ENCODE peak calls at places on chromosome 22, in seven cellular contexts. One of them, this sample, is unnamed.

GRCh38 chr22:23179381-23180294 is 671 bp upstream of the BCR start:
- DNase-seq in mesendoderm: peak; percentile 26
- DNase-seq in IMR-90: no peak
- DNase-seq in mesenchymal stem cell: no peak
- DNase-seq in H1: no peak
- DNase-seq in H9: no peak
- DNase-seq in trophoblast cell: peak; percentile 49
- DNase-seq in this sample: no peak

GRCh38 chr22:37362618-37363017 is 64.7 kb downstream of the ELFN2 start:
- DNase-seq in mesenchymal stem cell: no peak
- DNase-seq in H1: no peak
- DNase-seq in IMR-90: peak; percentile 28
- DNase-seq in mesendoderm: no peak
- DNase-seq in trophoblast cell: no peak
- DNase-seq in H9: no peak
- DNase-seq in this sample: no peak

GRCh38 chr22:41828516-41828915 is 4.4 kb upstream of the SREBF2 start:
- DNase-seq in H1: no peak
- DNase-seq in H9: no peak
- DNase-seq in IMR-90: no peak
- DNase-seq in mesenchymal stem cell: no peak
- DNase-seq in trophoblast cell: peak; percentile 20
- DNase-seq in mesendoderm: no peak
- DNase-seq in this sample: no peak

GRCh38 chr22:48580481-48580970 is 1247.1 kb downstream of the BRD1 start:
- DNase-seq in mesenchymal stem cell: no peak
- DNase-seq in IMR-90: no peak
- DNase-seq in trophoblast cell: no peak
- DNase-seq in mesendoderm: no peak
- DNase-seq in H1: no peak
- DNase-seq in H9: no peak
- DNase-seq in this sample: no peak

GRCh38 chr22:20430641-20431519 is 6.7 kb downstream of the SCARF2 start:
- DNase-seq in H1: no peak
- DNase-seq in trophoblast cell: peak; percentile 84
- DNase-seq in IMR-90: no peak
- DNase-seq in mesenchymal stem cell: peak; percentile 69
- DNase-seq in H9: peak; percentile 69
- DNase-seq in mesendoderm: peak; percentile 85
- DNase-seq in this sample: peak; percentile 61

GRCh38 chr22:47553436-47553835 is 791.0 kb downstream of the TBC1D22A start:
- DNase-seq in mesenchymal stem cell: no peak
- DNase-seq in H1: no peak
- DNase-seq in H9: no peak
- DNase-seq in mesendoderm: no peak
- DNase-seq in trophoblast cell: no peak
- DNase-seq in IMR-90: no peak
- DNase-seq in this sample: no peak

GRCh38 chr22:38135133-38135706 is 24.7 kb upstream of the BAIAP2L2 start:
- DNase-seq in IMR-90: peak; percentile 90
- DNase-seq in mesendoderm: no peak
- DNase-seq in H1: no peak
- DNase-seq in mesenchymal stem cell: peak; percentile 83
- DNase-seq in trophoblast cell: peak; percentile 38
- DNase-seq in H9: no peak
- DNase-seq in this sample: no peak

GRCh38 chr22:17119481-17120202 is 1.5 kb downstream of the TMEM121B start:
- DNase-seq in IMR-90: no peak
- DNase-seq in H9: peak; percentile 84
- DNase-seq in mesenchymal stem cell: no peak
- DNase-seq in trophoblast cell: peak; percentile 57
- DNase-seq in mesendoderm: peak; percentile 80
- DNase-seq in H1: peak; percentile 46
- DNase-seq in this sample: no peak

GRCh38 chr22:27697888-27698287 is 103.7 kb downstream of the MN1 start:
- DNase-seq in trophoblast cell: no peak
- DNase-seq in IMR-90: no peak
- DNase-seq in H9: no peak
- DNase-seq in H1: no peak
- DNase-seq in mesendoderm: no peak
- DNase-seq in mesenchymal stem cell: no peak
- DNase-seq in this sample: no peak

GRCh38 chr22:50282361-50283144 is 12.4 kb upstream of the MAPK11 start:
- DNase-seq in mesendoderm: peak; percentile 77
- DNase-seq in IMR-90: peak; percentile 77
- DNase-seq in trophoblast cell: peak; percentile 78
- DNase-seq in mesenchymal stem cell: peak; percentile 80
- DNase-seq in H9: no peak
- DNase-seq in H1: no peak
- DNase-seq in this sample: no peak

GRCh38 chr22:37804502-37804885 is 3.2 kb upstream of the GCAT start:
- DNase-seq in H1: no peak
- DNase-seq in trophoblast cell: no peak
- DNase-seq in H9: no peak
- DNase-seq in mesenchymal stem cell: no peak
- DNase-seq in IMR-90: no peak
- DNase-seq in mesendoderm: no peak
- DNase-seq in this sample: no peak

GRCh38 chr22:27879923-27880322 is 39.1 kb downstream of the PITPNB start:
- DNase-seq in mesenchymal stem cell: peak; percentile 69
- DNase-seq in trophoblast cell: peak; percentile 58
- DNase-seq in mesendoderm: peak; percentile 78
- DNase-seq in H1: no peak
- DNase-seq in H9: no peak
- DNase-seq in IMR-90: peak; percentile 54
- DNase-seq in this sample: no peak

GRCh38 chr22:39898997-39899396 is 1.9 kb upstream of the GRAP2 start:
- DNase-seq in mesendoderm: no peak
- DNase-seq in trophoblast cell: no peak
- DNase-seq in mesenchymal stem cell: no peak
- DNase-seq in IMR-90: no peak
- DNase-seq in H9: no peak
- DNase-seq in H1: no peak
- DNase-seq in this sample: no peak

GRCh38 chr22:40024201-40025061 is 29.7 kb downstream of the FAM83F start:
- DNase-seq in trophoblast cell: peak; percentile 61
- DNase-seq in mesenchymal stem cell: peak; percentile 71
- DNase-seq in mesendoderm: peak; percentile 76
- DNase-seq in IMR-90: peak; percentile 51
- DNase-seq in H9: peak; percentile 76
- DNase-seq in H1: no peak
- DNase-seq in this sample: peak; percentile 67

GRCh38 chr22:49494555-49494954 is 333.1 kb downstream of the BRD1 start:
- DNase-seq in mesendoderm: no peak
- DNase-seq in trophoblast cell: no peak
- DNase-seq in H1: no peak
- DNase-seq in IMR-90: no peak
- DNase-seq in mesenchymal stem cell: no peak
- DNase-seq in H9: no peak
- DNase-seq in this sample: no peak

GRCh38 chr22:41245917-41246499 is 5.3 kb upstream of the CHADL start:
- DNase-seq in H9: peak; percentile 71
- DNase-seq in IMR-90: no peak
- DNase-seq in trophoblast cell: no peak
- DNase-seq in H1: no peak
- DNase-seq in mesendoderm: peak; percentile 34
- DNase-seq in mesenchymal stem cell: no peak
- DNase-seq in this sample: no peak

GRCh38 chr22:48539261-48539660 is 1288.4 kb downstream of the BRD1 start:
- DNase-seq in H9: no peak
- DNase-seq in IMR-90: no peak
- DNase-seq in trophoblast cell: no peak
- DNase-seq in mesenchymal stem cell: no peak
- DNase-seq in mesendoderm: no peak
- DNase-seq in H1: no peak
- DNase-seq in this sample: no peak

GRCh38 chr22:39546889-39547586 is 14.5 kb upstream of the RPS19BP1 start:
- DNase-seq in IMR-90: peak; percentile 69
- DNase-seq in H1: no peak
- DNase-seq in H9: no peak
- DNase-seq in trophoblast cell: no peak
- DNase-seq in mesenchymal stem cell: peak; percentile 53
- DNase-seq in mesendoderm: no peak
- DNase-seq in this sample: no peak

GRCh38 chr22:44488354-44488753 is 9.7 kb downstream of the RTL6 start:
- DNase-seq in mesendoderm: no peak
- DNase-seq in H9: no peak
- DNase-seq in H1: no peak
- DNase-seq in trophoblast cell: no peak
- DNase-seq in IMR-90: no peak
- DNase-seq in mesenchymal stem cell: no peak
- DNase-seq in this sample: no peak

GRCh38 chr22:30718938-30719337 is 24.3 kb downstream of the OSBP2 start:
- DNase-seq in mesendoderm: no peak
- DNase-seq in mesenchymal stem cell: no peak
- DNase-seq in trophoblast cell: no peak
- DNase-seq in H9: no peak
- DNase-seq in IMR-90: no peak
- DNase-seq in H1: no peak
- DNase-seq in this sample: no peak
- H3K4me1 ChIP-seq in mesendoderm: no peaks in the 10 kb centered on the region
- H3K4me1 ChIP-seq in mesenchymal stem cell: peaks cover 4% of the 10 kb centered on the region
- H3K4me1 ChIP-seq in trophoblast cell: no peaks in the 10 kb centered on the region
- H3K4me1 ChIP-seq in H9: no peaks in the 10 kb centered on the region
- H3K4me1 ChIP-seq in IMR-90: peaks cover 6% of the 10 kb centered on the region
- H3K4me1 ChIP-seq in H1: no peaks in the 10 kb centered on the region
- H3K4me1 ChIP-seq in this sample: no peaks in the 10 kb centered on the region

DNA sequence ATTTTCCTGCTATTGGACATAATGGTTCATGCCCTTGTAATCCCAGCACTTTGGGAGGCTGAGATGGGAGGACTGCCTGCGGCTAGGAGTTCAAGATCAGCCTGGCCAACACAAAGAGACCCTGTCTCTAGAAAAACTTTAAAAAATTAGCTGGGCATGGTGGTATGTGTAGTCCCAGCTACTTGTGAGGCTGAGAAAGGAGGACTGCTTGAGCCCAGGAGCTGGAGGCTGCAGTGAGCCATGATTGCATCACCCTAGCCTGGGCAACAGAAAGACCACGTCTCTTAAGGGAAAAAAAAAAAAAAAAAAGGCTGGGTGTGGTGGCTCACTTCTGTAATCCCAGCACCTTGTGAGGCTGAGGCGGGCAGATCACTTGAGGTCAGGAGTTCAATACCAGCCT is 94.0 kb downstream of the APOL5 start:
- DNase-seq in mesendoderm: no peak
- DNase-seq in mesenchymal stem cell: no peak
- DNase-seq in trophoblast cell: peak; percentile 92
- DNase-seq in H1: no peak
- DNase-seq in IMR-90: no peak
- DNase-seq in H9: no peak
- DNase-seq in this sample: no peak
- H2BK120ac ChIP-seq in mesendoderm: no peak overlapping the region
- H2BK120ac ChIP-seq in mesenchymal stem cell: no peak overlapping the region
- H2BK120ac ChIP-seq in trophoblast cell: no peak overlapping the region
- H2BK120ac ChIP-seq in H1: no peak overlapping the region
- H2BK120ac ChIP-seq in IMR-90: no peak overlapping the region
- H2BK120ac ChIP-seq in H9: no peak overlapping the region
- H2BK120ac ChIP-seq in this sample: no peak overlapping the region

GRCh38 chr22:46251816-46252380 is 1.8 kb upstream of the CDPF1 start:
- DNase-seq in IMR-90: no peak
- DNase-seq in H1: no peak
- DNase-seq in trophoblast cell: no peak
- DNase-seq in H9: no peak
- DNase-seq in mesendoderm: no peak
- DNase-seq in mesenchymal stem cell: no peak
- DNase-seq in this sample: no peak

GRCh38 chr22:46251266-46251665 is 1.2 kb upstream of the CDPF1 start:
- DNase-seq in H9: no peak
- DNase-seq in H1: no peak
- DNase-seq in trophoblast cell: no peak
- DNase-seq in mesenchymal stem cell: no peak
- DNase-seq in mesendoderm: no peak
- DNase-seq in IMR-90: no peak
- DNase-seq in this sample: no peak

GRCh38 chr22:46247443-46247975 is 2.6 kb downstream of the CDPF1 start:
- DNase-seq in trophoblast cell: no peak
- DNase-seq in mesendoderm: no peak
- DNase-seq in mesenchymal stem cell: no peak
- DNase-seq in H9: no peak
- DNase-seq in IMR-90: no peak
- DNase-seq in H1: no peak
- DNase-seq in this sample: no peak

GRCh38 chr22:46250783-46251125 is 661 bp upstream of the CDPF1 start:
- DNase-seq in trophoblast cell: peak; percentile 12
- DNase-seq in mesenchymal stem cell: no peak
- DNase-seq in mesendoderm: no peak
- DNase-seq in IMR-90: no peak
- DNase-seq in H1: no peak
- DNase-seq in H9: peak; percentile 40
- DNase-seq in this sample: no peak

DNA sequence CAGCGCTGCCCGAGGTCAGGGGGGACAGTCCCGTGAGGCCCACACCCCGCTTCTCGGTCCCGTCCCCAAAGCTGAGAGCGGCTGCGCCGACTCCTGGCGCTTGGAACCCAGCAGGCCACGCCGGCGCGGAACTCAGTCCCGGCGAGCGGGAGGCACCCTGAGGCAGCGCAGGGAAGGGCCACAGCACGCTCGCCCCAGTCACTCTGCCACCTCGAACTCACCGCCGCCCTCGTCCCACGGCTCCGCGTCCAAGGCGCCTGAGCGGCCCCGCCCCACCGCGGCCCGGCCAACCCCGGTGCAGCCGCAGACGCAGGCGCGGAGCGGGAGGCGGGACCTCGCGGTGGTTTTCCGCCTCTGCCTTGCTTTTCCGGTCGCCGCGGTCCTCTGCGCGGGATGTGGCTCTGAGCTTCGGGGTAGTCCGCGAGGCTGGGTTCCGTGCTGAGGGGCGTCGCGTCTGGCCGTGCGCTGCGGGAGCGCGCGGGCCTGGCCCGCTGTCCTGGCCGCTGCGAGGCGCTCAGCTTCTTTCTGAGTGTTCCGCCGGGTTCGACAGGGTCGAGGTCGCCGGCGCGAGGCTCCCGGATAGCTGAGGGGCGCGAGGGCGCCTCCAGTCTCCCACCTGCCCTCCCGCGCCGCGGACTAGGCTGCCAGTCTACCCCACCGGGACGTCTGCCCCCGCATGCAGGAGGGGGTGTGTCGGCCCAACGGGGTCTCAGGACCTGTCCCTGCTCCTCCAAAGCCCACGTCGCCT is at the start of gene CDPF1:
- DNase-seq in trophoblast cell: peak; percentile 93
- DNase-seq in H9: peak; percentile 83
- DNase-seq in H1: peak; percentile 23
- DNase-seq in mesendoderm: peak; percentile 80
- DNase-seq in mesenchymal stem cell: peak; percentile 85
- DNase-seq in IMR-90: peak; percentile 75
- DNase-seq in this sample: peak; percentile 75
- H3K4me1 ChIP-seq in trophoblast cell: peaks cover 7% of the 10 kb centered on the region
- H3K4me1 ChIP-seq in H9: no peaks in the 10 kb centered on the region
- H3K4me1 ChIP-seq in H1: no peaks in the 10 kb centered on the region
- H3K4me1 ChIP-seq in mesendoderm: no peaks in the 10 kb centered on the region
- H3K4me1 ChIP-seq in mesenchymal stem cell: peaks cover 20% of the 10 kb centered on the region
- H3K4me1 ChIP-seq in IMR-90: peaks cover 4% of the 10 kb centered on the region
- H3K4me1 ChIP-seq in this sample: peaks cover 6% of the 10 kb centered on the region

DNA sequence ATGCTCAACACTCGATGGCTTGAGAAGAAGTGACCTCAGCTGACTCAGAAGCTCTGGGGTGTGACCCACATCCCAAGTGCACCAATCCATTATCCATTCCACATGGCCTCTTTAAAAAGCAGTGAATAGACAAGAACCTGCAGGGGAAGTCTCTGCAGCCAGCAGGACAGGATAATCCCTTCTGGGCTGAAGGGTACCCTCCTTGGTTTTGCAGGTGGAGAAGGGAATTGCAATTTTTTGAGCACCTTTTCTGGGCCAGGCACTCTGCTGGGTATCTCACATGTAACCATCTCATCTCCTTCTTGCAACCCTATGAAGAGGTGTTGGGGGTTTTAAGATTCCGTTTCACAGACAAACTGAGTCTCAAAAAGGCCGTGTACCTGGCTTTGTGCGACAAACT is 76.6 kb downstream of the MYO18B start:
- DNase-seq in trophoblast cell: no peak
- DNase-seq in IMR-90: no peak
- DNase-seq in H9: no peak
- DNase-seq in H1: no peak
- DNase-seq in mesendoderm: no peak
- DNase-seq in mesenchymal stem cell: no peak
- DNase-seq in this sample: no peak
- H2BK120ac ChIP-seq in trophoblast cell: no peak overlapping the region
- H2BK120ac ChIP-seq in IMR-90: no peak overlapping the region
- H2BK120ac ChIP-seq in H9: no peak overlapping the region
- H2BK120ac ChIP-seq in H1: no peak overlapping the region
- H2BK120ac ChIP-seq in mesendoderm: no peak overlapping the region
- H2BK120ac ChIP-seq in mesenchymal stem cell: no peak overlapping the region
- H2BK120ac ChIP-seq in this sample: no peak overlapping the region